ENCODE peak calls at places on chromosomes 7 and 10, in five cellular contexts. J, C, W, N and B are unnamed samples.

GRCh38 chr10:61708841-61709240 is 46.1 kb downstream of the CABCOCO1 start:
- DNase-seq in J (no peak), C (no peak), W (no peak), N (no peak), B (no peak)

GRCh38 chr7:70072220-70072619 is 473.9 kb downstream of the AUTS2 start:
- DNase-seq in N (no peak), W (no peak), J (no peak), C (no peak), B (no peak)

GRCh38 chr7:77393261-77393660 is 22.9 kb downstream of the GSAP start:
- DNase-seq in C (no peak), N (no peak), J (no peak), W (no peak), B (no peak)

GRCh38 chr10:12466701-12467100 is 117.4 kb downstream of the CAMK1D start:
- DNase-seq in W (no peak), J (no peak), C (no peak), N (no peak), B (no peak)

GRCh38 chr10:83373659-83374058 is 765.6 kb upstream of the GHITM start:
- DNase-seq in N (peak), J (no peak), W (peak), C (no peak), B (no peak)

GRCh38 chr7:34902181-34902580 is 135.1 kb downstream of the DPY19L1 start:
- DNase-seq in N (no peak), J (no peak), W (no peak), C (no peak), B (no peak)

GRCh38 chr10:2137549-2138174 is 400.3 kb upstream of the ADARB2 start:
- DNase-seq in N (peak), J (no peak), W (no peak), C (no peak), B (no peak)

GRCh38 chr10:89073719-89074118 is 83.1 kb downstream of the FAS start:
- DNase-seq in J (no peak), N (no peak), W (no peak), C (no peak), B (no peak)

GRCh38 chr7:141920281-141920680 is 4.1 kb downstream of the OR9A4 start:
- DNase-seq in J (no peak), N (no peak), C (no peak), W (no peak), B (no peak)

GRCh38 chr10:68099736-68100135 is 9.6 kb upstream of the MYPN start:
- DNase-seq in J (no peak), W (no peak), C (no peak), N (no peak), B (no peak)

GRCh38 chr10:97781541-97782331 is 9.9 kb upstream of the SFRP5 start:
- DNase-seq in C (no peak), N (no peak), J (no peak), W (no peak), B (no peak)

GRCh38 chr10:133183646-133184378 is 23.8 kb downstream of the KNDC1 start:
- DNase-seq in N (no peak), J (no peak), C (no peak), W (no peak), B (no peak)

GRCh38 chr10:133182190-133182589 is 22.2 kb downstream of the KNDC1 start:
- DNase-seq in C (no peak), J (no peak), N (no peak), W (no peak), B (no peak)

GRCh38 chr10:133180915-133181639 is 21.1 kb downstream of the KNDC1 start:
- DNase-seq in J (no peak), C (no peak), N (no peak), W (no peak), B (no peak)

GRCh38 chr10:133184591-133185244 is 24.7 kb downstream of the KNDC1 start:
- DNase-seq in N (no peak), W (no peak), J (no peak), C (no peak), B (no peak)

GRCh38 chr10:133182791-133183645 is 23.0 kb downstream of the KNDC1 start:
- DNase-seq in J (no peak), C (no peak), W (no peak), N (no peak), B (no peak)
- TF ChIP-seq CTCF in J (no peak), C (no peak), W (no peak), N (no peak), B (no peak)

GRCh38 chr7:73841689-73842247 is 548 bp downstream of the METTL27 start:
- DNase-seq in W (no peak), C (no peak), J (no peak), N (no peak), B (no peak)

GRCh38 chr7:73840715-73841379 is 1.5 kb downstream of the METTL27 start:
- DNase-seq in J (no peak), W (no peak), N (no peak), C (no peak), B (no peak)

GRCh38 chr7:73838642-73839041 is 3.7 kb downstream of the METTL27 start:
- DNase-seq in C (no peak), N (no peak), J (no peak), W (no peak), B (no peak)

GRCh38 chr7:73839290-73839689 is 3.0 kb downstream of the METTL27 start:
- DNase-seq in J (no peak), N (no peak), W (no peak), C (no peak), B (no peak)

DNA sequence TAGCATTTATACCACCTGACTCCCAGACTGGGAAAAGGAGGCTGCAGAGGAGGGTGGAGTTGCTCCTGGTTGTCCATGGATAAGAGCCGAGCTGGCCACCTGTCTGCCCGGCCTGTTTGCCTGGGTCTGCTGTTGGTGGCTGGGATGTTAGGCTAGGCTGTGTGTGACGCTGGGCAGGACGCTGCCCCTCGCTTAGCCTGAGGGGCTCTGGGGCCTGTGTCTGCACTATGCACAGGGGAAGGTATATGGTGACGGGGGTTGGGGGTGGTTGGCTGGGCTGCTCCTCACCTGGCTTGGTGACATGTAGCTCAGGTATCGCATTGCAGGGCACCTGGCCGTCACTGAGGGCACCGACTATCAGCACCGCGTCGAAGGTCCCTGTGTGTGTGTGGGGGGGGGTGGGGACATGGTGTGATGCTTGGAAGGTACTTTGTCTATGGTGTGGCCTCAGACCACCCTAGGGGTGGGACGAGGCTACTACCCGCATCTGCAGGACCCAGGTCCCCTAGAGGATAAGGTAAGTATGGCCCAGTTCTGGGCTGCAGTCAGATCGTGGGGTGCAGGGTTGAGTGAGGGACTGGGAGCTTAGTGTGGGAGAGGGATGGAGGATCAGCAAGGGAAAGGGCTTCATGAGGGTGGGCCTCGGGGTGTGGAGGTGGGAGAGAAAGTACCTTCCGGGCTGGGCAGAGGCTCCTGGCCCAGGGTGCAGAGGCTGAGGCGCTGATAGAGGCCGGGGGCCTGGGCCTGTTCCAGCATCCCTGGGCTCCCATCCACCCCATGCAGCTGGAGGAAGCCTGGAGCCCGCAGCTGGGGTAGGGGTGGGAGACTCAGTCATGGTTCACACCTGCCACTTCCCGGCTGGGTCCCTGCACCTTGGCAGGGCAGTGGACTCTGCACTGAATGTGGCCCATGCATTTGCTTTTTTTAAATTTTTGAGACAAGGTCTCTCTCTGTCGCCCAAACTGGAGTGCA is 2.3 kb downstream of the METTL27 start:
- DNase-seq in W (no peak), J (no peak), N (no peak), C (no peak), B (no peak)
- TF ChIP-seq CTCF in W (no peak), J (no peak), N (no peak), C (no peak), B (no peak)

DNA sequence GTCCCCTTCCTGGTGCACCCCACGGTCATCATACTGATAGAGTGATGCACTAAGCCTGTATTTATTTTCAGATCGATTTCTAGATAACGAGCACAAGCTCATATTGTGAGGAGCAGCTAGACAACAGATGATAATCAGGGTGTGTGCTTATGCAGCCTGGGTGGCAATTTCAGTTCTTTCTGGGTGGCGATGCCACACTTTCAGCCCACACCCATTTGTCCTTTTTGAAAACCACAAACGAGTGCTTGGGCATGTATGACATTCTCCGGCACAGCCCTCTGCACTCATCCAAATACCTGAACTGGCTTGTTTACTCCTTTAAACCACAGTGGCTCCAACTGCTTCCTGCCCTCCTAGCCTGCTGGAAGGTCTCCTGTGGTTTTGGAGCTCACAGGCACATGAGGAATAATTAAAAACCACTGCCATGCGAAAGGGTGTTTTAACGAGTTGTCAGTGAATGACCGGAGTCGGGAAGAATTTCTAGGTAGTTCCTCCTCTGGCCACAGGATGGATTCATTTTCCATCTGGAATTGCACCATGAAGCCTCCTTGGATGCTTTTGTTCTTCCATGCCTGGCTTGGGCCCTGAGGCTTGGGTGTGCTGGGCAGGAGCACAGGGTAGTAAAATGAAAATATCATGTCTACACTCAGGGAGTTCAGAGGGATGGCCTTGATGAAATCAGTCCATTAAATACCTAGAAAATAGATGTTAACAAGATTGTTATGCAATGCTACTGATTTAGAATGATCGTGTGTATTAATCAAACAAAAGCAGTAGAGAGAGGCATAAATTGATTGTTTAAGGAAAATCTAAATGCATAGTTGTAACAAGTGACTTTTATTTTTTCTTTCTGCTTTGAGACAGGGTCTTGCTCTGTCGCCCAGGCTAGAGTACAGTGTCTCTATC is 52.4 kb upstream of the ITGB1 start:
- DNase-seq in C (no peak), N (no peak), W (no peak), J (no peak), B (no peak)
- TF ChIP-seq CTCF in C (peak), N (no peak), W (no peak), J (peak), B (no peak)

DNA sequence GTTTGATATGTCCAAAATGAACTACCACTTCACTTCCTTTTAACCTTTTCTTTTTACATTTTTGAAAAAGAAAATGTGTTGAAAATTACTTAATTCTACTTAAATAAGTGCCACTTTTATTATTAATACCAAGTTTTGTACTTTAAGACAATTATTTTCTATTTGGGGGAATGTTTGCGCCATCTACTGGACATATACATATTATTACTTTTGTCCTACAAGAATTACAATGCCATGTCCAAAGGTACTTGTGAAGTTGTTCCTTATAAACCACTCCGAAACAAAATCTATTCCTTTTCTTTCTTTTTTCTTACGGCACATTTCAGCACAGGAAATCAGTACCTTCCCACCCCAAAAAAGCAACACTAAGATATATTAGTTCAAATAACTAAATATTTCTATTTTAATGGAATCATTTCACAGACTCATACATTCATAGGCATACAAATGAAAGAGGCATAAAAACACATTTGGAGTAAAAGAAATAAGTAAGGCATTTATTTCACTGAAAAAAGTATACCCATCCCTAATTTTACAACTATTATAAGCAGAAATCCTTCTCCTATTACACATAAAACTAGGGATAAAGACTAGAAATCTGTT is 169.9 kb downstream of the RNF133 start:
- DNase-seq in W (no peak), J (no peak), N (no peak), C (no peak), B (no peak)
- TF ChIP-seq CTCF in W (no peak), J (peak), N (no peak), C (peak), B (peak)

GRCh38 chr7:126716321-126716720 is 536.4 kb downstream of the GRM8 start:
- DNase-seq in N (no peak), W (no peak), C (no peak), J (no peak), B (no peak)

GRCh38 chr7:126715076-126715475 is 537.7 kb downstream of the GRM8 start:
- DNase-seq in C (no peak), J (no peak), W (no peak), N (no peak), B (no peak)

GRCh38 chr7:126723966-126724544 is 528.7 kb downstream of the GRM8 start:
- DNase-seq in W (no peak), C (no peak), N (no peak), J (no peak), B (no peak)

GRCh38 chr7:126720232-126720631 is 532.5 kb downstream of the GRM8 start:
- DNase-seq in N (no peak), C (no peak), W (no peak), J (no peak), B (no peak)

GRCh38 chr7:126718419-126718818 is 534.3 kb downstream of the GRM8 start:
- DNase-seq in J (no peak), C (no peak), W (no peak), N (no peak), B (no peak)
- TF ChIP-seq CTCF in J (no peak), C (no peak), W (no peak), N (no peak), B (no peak)